ENCODE peak calls at places on chromosomes 4 and X, in six cellular contexts. V, L, M, E, Y and F are unnamed samples.

GRCh38 chr4:4271912-4272311 is 18.0 kb downstream of the LYAR start:
- DNase-seq in V (peak), L (no peak), M (no peak), E (no peak), Y (no peak), F (no peak)

GRCh38 chr4:56681158-56681848 is at the start of gene HOPX:
- DNase-seq in V (peak), L (no peak), M (no peak), E (no peak), Y (no peak), F (no peak)

GRCh38 chrX:150907474-150907873 is 9.0 kb upstream of the CD99L2 start:
- DNase-seq in V (no peak), L (no peak), M (no peak), E (no peak), Y (no peak), F (no peak)

GRCh38 chr4:7295201-7295916 is 103.0 kb downstream of the SORCS2 start:
- DNase-seq in V (no peak), L (no peak), M (no peak), E (no peak), Y (no peak), F (no peak)

GRCh38 chr4:112073201-112073600 is 72.1 kb upstream of the FAM241A start:
- DNase-seq in V (no peak), L (no peak), M (no peak), E (no peak), Y (no peak), F (no peak)

GRCh38 chrX:118420462-118420861 is 74.6 kb downstream of the WDR44 start:
- DNase-seq in V (peak), L (no peak), M (no peak), E (no peak), Y (no peak), F (no peak)

GRCh38 chr4:159487284-159487747 is 384.4 kb downstream of the RAPGEF2 start:
- DNase-seq in V (peak), L (peak), M (peak), E (peak), Y (peak), F (no peak)

GRCh38 chr4:150117094-150117493 is 38.8 kb downstream of the DCLK2 start:
- DNase-seq in V (peak), L (no peak), M (no peak), E (no peak), Y (no peak), F (no peak)

GRCh38 chr4:8501781-8502180 is 61.2 kb downstream of the TRMT44 start:
- DNase-seq in V (no peak), L (no peak), M (no peak), E (no peak), Y (no peak), F (no peak)

GRCh38 chr4:24974252-24974580 is 56.5 kb downstream of the LGI2 start:
- DNase-seq in V (no peak), L (no peak), M (no peak), E (no peak), Y (no peak), F (no peak)